ENCODE peak calls at places on chromosomes 12 and 14, in seven cellular contexts. One of them, this sample, is unnamed.

GRCh38 chr12:94534761-94535613 is 75.3 kb upstream of the CEP83 start:
- DNase-seq in fibroblast of villous mesenchyme: no peak
- DNase-seq in endodermal cell: no peak
- DNase-seq in esophagus muscularis mucosa: no peak
- DNase-seq in A549: no peak
- DNase-seq in body of pancreas: no peak
- DNase-seq in CD14-positive monocyte: no peak
- DNase-seq in this sample: no peak

GRCh38 chr12:26443309-26443708 is 247.9 kb downstream of the SSPN start:
- DNase-seq in endodermal cell: no peak
- DNase-seq in body of pancreas: no peak
- DNase-seq in CD14-positive monocyte: no peak
- DNase-seq in fibroblast of villous mesenchyme: no peak
- DNase-seq in esophagus muscularis mucosa: no peak
- DNase-seq in A549: no peak
- DNase-seq in this sample: no peak

GRCh38 chr12:75986001-75986739 is 45.4 kb downstream of the PHLDA1 start:
- DNase-seq in fibroblast of villous mesenchyme: no peak
- DNase-seq in esophagus muscularis mucosa: no peak
- DNase-seq in endodermal cell: no peak
- DNase-seq in body of pancreas: peak; percentile 47
- DNase-seq in CD14-positive monocyte: no peak
- DNase-seq in A549: no peak
- DNase-seq in this sample: no peak

GRCh38 chr12:16118586-16118985 is 158.9 kb downstream of the SLC15A5 start:
- DNase-seq in fibroblast of villous mesenchyme: no peak
- DNase-seq in body of pancreas: no peak
- DNase-seq in A549: no peak
- DNase-seq in endodermal cell: peak; percentile 83
- DNase-seq in esophagus muscularis mucosa: no peak
- DNase-seq in CD14-positive monocyte: no peak
- DNase-seq in this sample: no peak

GRCh38 chr12:83378186-83378727 is 691.6 kb downstream of the TMTC2 start:
- DNase-seq in A549: no peak
- DNase-seq in esophagus muscularis mucosa: no peak
- DNase-seq in fibroblast of villous mesenchyme: no peak
- DNase-seq in endodermal cell: peak; percentile 53
- DNase-seq in CD14-positive monocyte: no peak
- DNase-seq in body of pancreas: no peak
- DNase-seq in this sample: no peak

GRCh38 chr12:26434299-26434915 is 239.0 kb downstream of the SSPN start:
- DNase-seq in esophagus muscularis mucosa: no peak
- DNase-seq in CD14-positive monocyte: no peak
- DNase-seq in A549: peak; percentile 57
- DNase-seq in endodermal cell: peak; percentile 83
- DNase-seq in fibroblast of villous mesenchyme: peak; percentile 60
- DNase-seq in body of pancreas: peak; percentile 40
- DNase-seq in this sample: peak; percentile 33

GRCh38 chr14:93133476-93133875 is 17.8 kb upstream of the ITPK1 start:
- DNase-seq in CD14-positive monocyte: peak; percentile 61
- DNase-seq in fibroblast of villous mesenchyme: peak; percentile 92
- DNase-seq in A549: no peak
- DNase-seq in body of pancreas: no peak
- DNase-seq in endodermal cell: no peak
- DNase-seq in esophagus muscularis mucosa: no peak
- DNase-seq in this sample: no peak

GRCh38 chr12:123389560-123390351 is 5.8 kb downstream of the KMT5A start:
- DNase-seq in body of pancreas: peak; percentile 64
- DNase-seq in A549: peak; percentile 53
- DNase-seq in CD14-positive monocyte: no peak
- DNase-seq in endodermal cell: peak; percentile 86
- DNase-seq in fibroblast of villous mesenchyme: peak; percentile 30
- DNase-seq in esophagus muscularis mucosa: no peak
- DNase-seq in this sample: no peak

GRCh38 chr14:29453045-29453444 is 474.6 kb downstream of the PRKD1 start:
- DNase-seq in A549: no peak
- DNase-seq in fibroblast of villous mesenchyme: no peak
- DNase-seq in esophagus muscularis mucosa: no peak
- DNase-seq in endodermal cell: no peak
- DNase-seq in body of pancreas: no peak
- DNase-seq in CD14-positive monocyte: no peak
- DNase-seq in this sample: no peak

GRCh38 chr12:48197967-48198618 is 5.0 kb downstream of the OR10AD1 start:
- DNase-seq in fibroblast of villous mesenchyme: peak; percentile 88
- DNase-seq in A549: peak; percentile 93
- DNase-seq in CD14-positive monocyte: peak; percentile 96
- DNase-seq in esophagus muscularis mucosa: peak; percentile 100
- DNase-seq in endodermal cell: peak; percentile 100
- DNase-seq in body of pancreas: peak; percentile 97
- DNase-seq in this sample: peak; percentile 88
- TF ChIP-seq CTCF in fibroblast of villous mesenchyme: no peak
- TF ChIP-seq CTCF in A549: no peak
- TF ChIP-seq CTCF in CD14-positive monocyte: no peak
- TF ChIP-seq CTCF in esophagus muscularis mucosa: peak; percentile 3
- TF ChIP-seq CTCF in endodermal cell: no peak
- TF ChIP-seq CTCF in body of pancreas: no peak
- TF ChIP-seq CTCF in this sample: no peak

GRCh38 chr14:100710391-100711116 is 16.1 kb upstream of the DLK1 start:
- DNase-seq in endodermal cell: no peak
- DNase-seq in body of pancreas: no peak
- DNase-seq in A549: no peak
- DNase-seq in esophagus muscularis mucosa: no peak
- DNase-seq in fibroblast of villous mesenchyme: no peak
- DNase-seq in CD14-positive monocyte: no peak
- DNase-seq in this sample: no peak

GRCh38 chr14:100708349-100709217 is 18.1 kb upstream of the DLK1 start:
- DNase-seq in body of pancreas: peak; percentile 93
- DNase-seq in CD14-positive monocyte: no peak
- DNase-seq in esophagus muscularis mucosa: no peak
- DNase-seq in endodermal cell: peak; percentile 96
- DNase-seq in fibroblast of villous mesenchyme: peak; percentile 94
- DNase-seq in A549: no peak
- DNase-seq in this sample: no peak

GRCh38 chr14:100711117-100711462 is 15.6 kb upstream of the DLK1 start:
- DNase-seq in A549: no peak
- DNase-seq in CD14-positive monocyte: no peak
- DNase-seq in esophagus muscularis mucosa: no peak
- DNase-seq in endodermal cell: no peak
- DNase-seq in fibroblast of villous mesenchyme: no peak
- DNase-seq in body of pancreas: peak; percentile 80
- DNase-seq in this sample: no peak

GRCh38 chr14:100709956-100710284 is 16.8 kb upstream of the DLK1 start:
- DNase-seq in A549: no peak
- DNase-seq in endodermal cell: no peak
- DNase-seq in CD14-positive monocyte: no peak
- DNase-seq in fibroblast of villous mesenchyme: no peak
- DNase-seq in body of pancreas: no peak
- DNase-seq in esophagus muscularis mucosa: no peak
- DNase-seq in this sample: no peak

GRCh38 chr14:100709252-100709955 is 17.3 kb upstream of the DLK1 start:
- DNase-seq in fibroblast of villous mesenchyme: peak; percentile 51
- DNase-seq in A549: peak; percentile 26
- DNase-seq in CD14-positive monocyte: no peak
- DNase-seq in esophagus muscularis mucosa: no peak
- DNase-seq in body of pancreas: no peak
- DNase-seq in endodermal cell: peak; percentile 79
- DNase-seq in this sample: no peak
- TF ChIP-seq CTCF in fibroblast of villous mesenchyme: peak; percentile 69
- TF ChIP-seq CTCF in A549: peak; percentile 51
- TF ChIP-seq CTCF in CD14-positive monocyte: peak; percentile 92
- TF ChIP-seq CTCF in esophagus muscularis mucosa: peak; percentile 65
- TF ChIP-seq CTCF in body of pancreas: peak; percentile 43
- TF ChIP-seq CTCF in endodermal cell: peak; percentile 65
- TF ChIP-seq CTCF in this sample: peak; percentile 71

GRCh38 chr14:67453575-67454300 is 34.8 kb downstream of the TMEM229B start:
- DNase-seq in fibroblast of villous mesenchyme: no peak
- DNase-seq in esophagus muscularis mucosa: no peak
- DNase-seq in CD14-positive monocyte: no peak
- DNase-seq in A549: no peak
- DNase-seq in endodermal cell: no peak
- DNase-seq in body of pancreas: no peak
- DNase-seq in this sample: no peak
- TF ChIP-seq CTCF in fibroblast of villous mesenchyme: no peak
- TF ChIP-seq CTCF in esophagus muscularis mucosa: no peak
- TF ChIP-seq CTCF in CD14-positive monocyte: no peak
- TF ChIP-seq CTCF in A549: no peak
- TF ChIP-seq CTCF in endodermal cell: peak; percentile 15
- TF ChIP-seq CTCF in body of pancreas: no peak
- TF ChIP-seq CTCF in this sample: no peak

DNA sequence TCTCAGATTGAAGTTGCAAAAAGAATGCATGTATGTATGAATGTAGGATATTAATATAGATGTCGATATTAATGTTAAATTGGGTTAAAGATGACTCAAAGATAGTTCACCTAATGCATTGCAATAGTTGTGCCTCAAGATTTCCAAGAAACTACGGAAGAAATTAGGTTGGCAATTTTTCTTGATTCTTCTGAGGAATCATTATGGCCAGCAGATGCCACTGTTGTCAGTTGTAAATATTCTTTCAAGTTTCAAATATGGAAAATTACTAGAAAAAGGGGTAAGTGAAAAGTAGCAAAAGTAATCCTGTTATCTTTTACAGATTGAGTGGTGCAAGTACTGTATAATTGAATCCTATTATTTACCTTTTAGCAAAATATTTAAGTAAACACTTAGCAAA is 202.1 kb downstream of the ADAMTS20 start:
- DNase-seq in body of pancreas: no peak
- DNase-seq in A549: no peak
- DNase-seq in CD14-positive monocyte: no peak
- DNase-seq in esophagus muscularis mucosa: no peak
- DNase-seq in endodermal cell: no peak
- DNase-seq in fibroblast of villous mesenchyme: peak; percentile 18
- DNase-seq in this sample: no peak
- TF ChIP-seq CTCF in body of pancreas: no peak
- TF ChIP-seq CTCF in A549: peak; percentile 0
- TF ChIP-seq CTCF in CD14-positive monocyte: no peak
- TF ChIP-seq CTCF in esophagus muscularis mucosa: no peak
- TF ChIP-seq CTCF in endodermal cell: peak; percentile 53
- TF ChIP-seq CTCF in fibroblast of villous mesenchyme: peak; percentile 25
- TF ChIP-seq CTCF in this sample: peak; percentile 25

This sample was measured in HFF-Myc.